ENCODE peak calls at places on chromosomes 12 and 14, in ten cellular contexts. C, X, F, Y, K, E, G, W, T and O are unnamed samples.

GRCh38 chr14:34628681-34629135 is 1.2 kb downstream of the SNX6 start:
- DNase-seq in C (peak; percentile 46), X (no peak), F (no peak), Y (no peak), K (peak; percentile 76), E (no peak), G (peak; percentile 6), W (no peak), T (peak; percentile 32), O (no peak)

GRCh38 chr12:26651566-26652188 is 181.3 kb downstream of the ITPR2 start:
- DNase-seq in C (peak; percentile 75), X (no peak), F (peak; percentile 88), Y (no peak), K (peak; percentile 70), E (peak; percentile 77), G (peak; percentile 64), W (peak; percentile 61), T (peak; percentile 78), O (peak; percentile 47)

GRCh38 chr14:95361373-95362179 is 41.9 kb upstream of the CLMN start:
- DNase-seq in C (peak; percentile 61), X (no peak), F (peak; percentile 52), Y (no peak), K (peak; percentile 68), E (peak; percentile 2), G (peak; percentile 55), W (peak; percentile 75), T (no peak), O (peak; percentile 78)

GRCh38 chr12:112535017-112535416 is 116.3 kb downstream of the PTPN11 start:
- DNase-seq in C (no peak), X (no peak), F (no peak), Y (no peak), K (no peak), E (no peak), G (no peak), W (no peak), T (no peak), O (no peak)

GRCh38 chr14:24398298-24398942 is 383 bp upstream of the NYNRIN start:
- DNase-seq in C (peak; percentile 73), X (no peak), F (no peak), Y (peak; percentile 81), K (peak; percentile 60), E (no peak), G (no peak), W (no peak), T (no peak), O (no peak)

GRCh38 chr14:84806627-84807026 is 723.3 kb upstream of the FLRT2 start:
- DNase-seq in C (no peak), X (peak; percentile 36), F (no peak), Y (no peak), K (no peak), E (no peak), G (no peak), W (no peak), T (peak; percentile 3), O (no peak)

GRCh38 chr12:120903382-120903817 is 758 bp downstream of the SPPL3 start:
- DNase-seq in C (peak; percentile 81), X (peak; percentile 4), F (peak; percentile 77), Y (peak; percentile 90), K (peak; percentile 80), E (peak; percentile 74), G (peak; percentile 71), W (peak; percentile 73), T (peak; percentile 12), O (peak; percentile 77)

GRCh38 chr12:115810580-115810979 is 466.9 kb downstream of the MED13L start:
- DNase-seq in C (no peak), X (no peak), F (no peak), Y (no peak), K (no peak), E (no peak), G (no peak), W (no peak), T (no peak), O (no peak)

DNA sequence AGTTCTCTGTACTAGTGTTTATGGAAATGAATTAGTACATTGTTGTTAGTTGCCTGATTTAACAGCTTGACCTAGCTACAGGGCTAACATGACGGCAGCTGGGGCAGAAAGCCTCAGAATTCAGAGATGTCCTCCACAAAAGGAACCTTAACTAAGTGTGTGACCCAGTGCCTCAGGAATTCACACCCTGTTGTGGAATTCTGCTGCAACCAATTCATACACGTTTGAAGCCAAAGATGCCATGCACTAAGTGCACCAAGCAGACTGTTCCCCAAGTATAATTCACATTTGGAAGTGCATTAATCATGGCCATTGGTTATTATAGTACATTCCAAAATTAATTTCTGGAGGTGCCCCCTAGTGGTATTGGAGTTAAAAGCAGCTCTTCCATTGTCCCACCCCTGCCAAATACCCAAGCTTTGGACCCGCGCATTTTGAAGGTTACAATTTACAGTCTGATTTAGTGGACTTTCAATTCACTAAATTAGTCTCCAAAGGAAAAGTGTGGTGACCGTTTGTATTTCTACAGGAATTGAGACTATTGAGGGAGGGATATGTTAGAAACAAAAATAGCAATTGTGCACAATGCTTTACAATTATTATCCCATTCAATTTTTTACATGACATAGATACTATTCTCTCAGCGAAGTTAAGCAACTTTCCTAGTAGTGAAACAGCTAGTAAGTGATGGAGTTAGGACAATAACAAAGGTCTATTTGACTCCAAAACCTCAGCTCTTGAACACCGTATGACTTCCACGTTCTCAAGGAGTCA is 85.9 kb downstream of the PAX9 start:
- DNase-seq in C (peak; percentile 5), X (no peak), F (peak; percentile 11), Y (no peak), K (no peak), E (no peak), G (peak; percentile 25), W (no peak), T (peak; percentile 8), O (peak; percentile 17)
- TF ChIP-seq CTCF in C (peak; percentile 55), X (peak; percentile 67), F (peak; percentile 56), Y (no peak), K (no peak), E (peak; percentile 65), G (peak; percentile 83), W (no peak), T (peak; percentile 66), O (peak; percentile 53)

GRCh38 chr12:2154050-2154449 is 101.3 kb downstream of the CACNA1C start:
- DNase-seq in C (no peak), X (no peak), F (no peak), Y (no peak), K (no peak), E (no peak), G (no peak), W (no peak), T (peak; percentile 53), O (no peak)

GRCh38 chr12:2149091-2149490 is 96.3 kb downstream of the CACNA1C start:
- DNase-seq in C (no peak), X (no peak), F (no peak), Y (no peak), K (no peak), E (no peak), G (no peak), W (no peak), T (peak; percentile 9), O (no peak)

GRCh38 chr12:2154521-2154920 is 101.7 kb downstream of the CACNA1C start:
- DNase-seq in C (no peak), X (no peak), F (no peak), Y (no peak), K (no peak), E (no peak), G (no peak), W (no peak), T (no peak), O (no peak)

GRCh38 chr12:2156333-2156732 is 103.5 kb downstream of the CACNA1C start:
- DNase-seq in C (no peak), X (no peak), F (no peak), Y (no peak), K (no peak), E (no peak), G (no peak), W (no peak), T (no peak), O (no peak)

GRCh38 chr12:2152134-2152533 is 99.3 kb downstream of the CACNA1C start:
- DNase-seq in C (no peak), X (no peak), F (no peak), Y (no peak), K (no peak), E (no peak), G (peak; percentile 37), W (no peak), T (no peak), O (no peak)
- TF ChIP-seq CTCF in C (no peak), X (no peak), F (no peak), Y (no peak), K (no peak), E (no peak), G (no peak), W (no peak), T (no peak), O (no peak)

GRCh38 chr12:108964391-108965166 is 56.3 kb downstream of the SVOP start:
- DNase-seq in C (no peak), X (no peak), F (no peak), Y (no peak), K (no peak), E (no peak), G (no peak), W (no peak), T (no peak), O (no peak)

GRCh38 chr12:108969622-108970021 is 51.2 kb downstream of the SVOP start:
- DNase-seq in C (no peak), X (no peak), F (peak; percentile 31), Y (no peak), K (no peak), E (no peak), G (no peak), W (no peak), T (no peak), O (no peak)

GRCh38 chr12:108972226-108972757 is 48.6 kb downstream of the SVOP start:
- DNase-seq in C (no peak), X (no peak), F (peak; percentile 43), Y (no peak), K (no peak), E (no peak), G (peak; percentile 24), W (no peak), T (no peak), O (no peak)

GRCh38 chr12:108966378-108967151 is 54.3 kb downstream of the SVOP start:
- DNase-seq in C (no peak), X (no peak), F (no peak), Y (no peak), K (no peak), E (no peak), G (no peak), W (no peak), T (no peak), O (no peak)

DNA sequence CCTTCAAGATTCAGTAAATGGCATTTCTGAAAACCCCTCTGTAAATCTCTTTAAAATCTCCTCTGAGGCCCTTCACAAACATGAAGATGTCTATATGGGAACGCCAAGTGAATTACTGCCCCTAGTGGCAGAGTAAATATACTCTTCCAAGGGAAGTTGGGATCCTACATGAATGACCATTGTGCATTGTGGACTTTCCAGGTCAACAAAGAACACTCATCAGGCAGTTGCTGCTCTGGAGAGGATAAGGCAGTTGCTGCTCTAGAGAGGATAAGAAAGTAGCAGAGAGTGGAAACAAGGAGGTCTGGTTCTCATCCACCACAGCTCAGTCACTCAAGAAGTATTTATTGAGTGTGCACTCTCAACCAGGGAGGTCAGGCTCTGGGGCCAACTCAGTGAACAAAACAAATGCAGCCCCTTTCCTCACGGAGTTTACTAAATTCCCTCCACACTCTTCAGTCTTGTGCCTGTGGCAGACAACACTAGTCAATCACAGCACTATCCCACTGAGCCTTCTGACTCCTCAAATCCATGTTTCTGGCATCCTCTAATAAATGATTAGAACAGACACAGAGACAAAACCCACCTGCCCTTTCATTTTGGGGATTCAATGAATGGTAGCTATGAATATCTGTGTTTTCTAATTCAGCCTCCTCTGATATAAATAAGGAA is 52.9 kb downstream of the SVOP start:
- DNase-seq in C (no peak), X (no peak), F (peak; percentile 44), Y (no peak), K (no peak), E (no peak), G (peak; percentile 57), W (no peak), T (no peak), O (no peak)
- TF ChIP-seq CTCF in C (peak; percentile 44), X (peak; percentile 58), F (peak; percentile 86), Y (peak; percentile 7), K (peak; percentile 25), E (peak; percentile 64), G (peak; percentile 91), W (peak; percentile 42), T (peak; percentile 42), O (peak; percentile 43)

GRCh38 chr14:68756734-68757133 is 36.1 kb downstream of the ZFP36L1 start:
- DNase-seq in C (no peak), X (no peak), F (no peak), Y (no peak), K (no peak), E (no peak), G (no peak), W (no peak), T (no peak), O (no peak)

GRCh38 chr14:68758301-68758700 is 34.6 kb downstream of the ZFP36L1 start:
- DNase-seq in C (no peak), X (no peak), F (no peak), Y (no peak), K (no peak), E (no peak), G (no peak), W (no peak), T (no peak), O (no peak)

GRCh38 chr14:68756071-68756481 is 36.8 kb downstream of the ZFP36L1 start:
- DNase-seq in C (peak; percentile 65), X (no peak), F (no peak), Y (no peak), K (no peak), E (no peak), G (no peak), W (no peak), T (peak; percentile 80), O (no peak)

GRCh38 chr14:68759017-68759569 is 33.8 kb downstream of the ZFP36L1 start:
- DNase-seq in C (no peak), X (no peak), F (peak; percentile 26), Y (no peak), K (no peak), E (no peak), G (no peak), W (no peak), T (no peak), O (no peak)

DNA sequence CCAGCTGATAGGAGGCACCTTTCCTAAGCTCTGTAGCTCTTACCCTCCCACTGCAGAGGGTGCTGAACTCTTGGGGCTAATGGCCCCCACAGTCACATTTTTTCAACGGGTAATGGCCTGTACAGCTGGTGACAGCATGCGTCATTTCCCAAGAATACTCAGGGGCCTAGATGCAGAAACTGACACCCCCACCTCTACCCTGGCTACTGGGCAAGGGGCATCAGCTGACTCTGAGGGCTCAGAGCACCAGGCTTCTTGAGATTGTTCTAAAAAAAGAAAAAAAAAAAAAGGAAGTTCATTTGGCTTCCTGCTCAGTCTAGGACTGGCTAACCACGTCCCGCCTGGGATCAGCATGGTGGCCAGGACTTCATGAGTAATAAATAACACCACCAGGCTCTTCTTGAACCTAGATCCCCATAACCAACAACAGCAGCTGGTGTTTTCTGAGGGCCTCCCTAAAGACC is 35.2 kb downstream of the ZFP36L1 start:
- DNase-seq in C (no peak), X (peak; percentile 81), F (peak; percentile 95), Y (peak; percentile 87), K (peak; percentile 22), E (no peak), G (peak; percentile 26), W (peak; percentile 57), T (peak; percentile 68), O (no peak)
- TF ChIP-seq CTCF in C (no peak), X (no peak), F (no peak), Y (no peak), K (no peak), E (no peak), G (no peak), W (no peak), T (no peak), O (no peak)